ENCODE peak calls at places on chromosomes 16 and 17, in nine cellular contexts. Y is stomach, H is BE2C, M is cardiac muscle cell, F is ascending aorta, O is Panc1, L is tibial artery, U is spleen, V is left ventricle myocardium inferior. Z is an unnamed sample.
A peak's percentile ranks its signal among the peaks of the same experiment; 100 is the strongest.

GRCh38 chr17:76714822-76715461 is 4.2 kb upstream of the MXRA7 start:
- DNase-seq in U (peak; percentile 89), F (peak; percentile 83), H (peak; percentile 80), Y (peak; percentile 72), O (no peak), V (peak; percentile 72), M (peak; percentile 70), L (peak; percentile 82), Z (no peak)

GRCh38 chr17:47135235-47135634 is 53.9 kb downstream of the CDC27 start:
- DNase-seq in O (no peak), V (no peak), M (no peak), Y (no peak), L (no peak), U (no peak), H (no peak), F (no peak), Z (no peak)

GRCh38 chr16:14344292-14344691 is 273.2 kb downstream of the MRTFB start:
- DNase-seq in U (no peak), M (no peak), F (no peak), L (no peak), O (no peak), V (no peak), H (no peak), Y (no peak), Z (no peak)

GRCh38 chr17:31517524-31517923 is 126.0 kb downstream of the RAB11FIP4 start:
- DNase-seq in U (peak; percentile 67), L (no peak), O (no peak), H (peak; percentile 43), F (no peak), Y (no peak), V (no peak), M (no peak), Z (no peak)

GRCh38 chr16:88618182-88618955 is 20.0 kb upstream of the IL17C start:
- DNase-seq in F (no peak), O (no peak), U (no peak), L (no peak), M (no peak), H (no peak), Y (no peak), V (no peak), Z (no peak)

GRCh38 chr16:23071202-23072083 is 77.8 kb downstream of the USP31 start:
- DNase-seq in V (no peak), Y (no peak), F (no peak), L (no peak), H (no peak), M (peak; percentile 54), U (no peak), O (no peak), Z (no peak)

GRCh38 chr16:1794221-1794871 is 841 bp upstream of the IGFALS start:
- DNase-seq in L (no peak), V (no peak), O (no peak), M (no peak), H (no peak), F (no peak), Y (peak; percentile 76), U (peak; percentile 59), Z (peak; percentile 83)

GRCh38 chr17:67244621-67245072 is 349 bp downstream of the HELZ start:
- DNase-seq in O (no peak), F (peak; percentile 49), U (peak; percentile 88), M (no peak), V (peak; percentile 18), L (peak; percentile 69), Y (no peak), H (peak; percentile 33), Z (peak; percentile 86)

DNA sequence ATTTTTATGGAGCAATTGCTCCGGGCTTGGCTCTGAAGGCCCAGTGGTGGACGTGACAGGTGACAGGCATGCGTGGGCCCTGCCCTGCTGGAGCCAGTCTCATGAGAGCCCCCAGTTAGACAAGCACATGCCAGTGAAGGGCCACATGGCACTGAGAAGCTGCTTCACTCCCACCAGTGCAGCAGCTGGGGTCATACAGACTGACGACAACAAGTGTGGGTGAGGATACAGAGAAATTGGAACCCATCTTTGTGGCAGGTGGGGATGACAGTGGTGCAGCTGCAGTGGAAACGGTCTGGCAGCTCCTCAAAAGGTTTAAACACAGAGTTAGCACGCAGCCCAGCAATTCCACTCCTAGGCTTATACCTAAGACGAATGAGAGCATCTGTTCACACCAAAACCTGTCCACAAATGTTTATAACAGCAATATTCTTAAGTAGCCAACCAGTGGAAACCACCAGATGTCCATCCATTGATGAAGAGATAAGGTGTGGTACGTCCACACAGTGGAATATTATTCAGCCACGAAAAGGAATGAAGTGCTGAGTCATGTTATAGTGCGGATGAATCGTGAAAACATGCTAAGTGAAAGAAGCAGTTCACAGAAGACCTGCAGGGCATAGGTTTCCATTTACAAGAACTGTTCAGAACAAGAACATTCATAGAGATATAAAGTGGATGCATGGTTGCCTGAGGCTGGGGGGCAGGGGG is 12.5 kb upstream of the CIBAR2 start:
- DNase-seq in V (no peak), M (no peak), F (no peak), L (no peak), O (no peak), H (no peak), Y (no peak), U (no peak), Z (no peak)
- H3K27me3 ChIP-seq in V (no peaks in the 10 kb centered on the region), M (no peaks in the 10 kb centered on the region), F (no peaks in the 10 kb centered on the region), L (no peaks in the 10 kb centered on the region), O (no peaks in the 10 kb centered on the region), H (no peaks in the 10 kb centered on the region), Y (no peaks in the 10 kb centered on the region), U (no peaks in the 10 kb centered on the region), Z (no peaks in the 10 kb centered on the region)

GRCh38 chr17:18240449-18240848 is 15.0 kb downstream of the LLGL1 start:
- DNase-seq in Y (no peak), F (no peak), M (no peak), H (no peak), L (no peak), U (no peak), V (no peak), O (no peak), Z (no peak)
- H3K36me3 ChIP-seq in Y (peaks cover 99% of the 10 kb centered on the region), F (peaks cover 63% of the 10 kb centered on the region), M (peaks cover 22% of the 10 kb centered on the region), H (no peaks in the 10 kb centered on the region), L (peaks cover 20% of the 10 kb centered on the region), U (peaks cover 100% of the 10 kb centered on the region), V (peaks cover 72% of the 10 kb centered on the region), O (no peaks in the 10 kb centered on the region), Z (peaks cover 81% of the 10 kb centered on the region)

DNA sequence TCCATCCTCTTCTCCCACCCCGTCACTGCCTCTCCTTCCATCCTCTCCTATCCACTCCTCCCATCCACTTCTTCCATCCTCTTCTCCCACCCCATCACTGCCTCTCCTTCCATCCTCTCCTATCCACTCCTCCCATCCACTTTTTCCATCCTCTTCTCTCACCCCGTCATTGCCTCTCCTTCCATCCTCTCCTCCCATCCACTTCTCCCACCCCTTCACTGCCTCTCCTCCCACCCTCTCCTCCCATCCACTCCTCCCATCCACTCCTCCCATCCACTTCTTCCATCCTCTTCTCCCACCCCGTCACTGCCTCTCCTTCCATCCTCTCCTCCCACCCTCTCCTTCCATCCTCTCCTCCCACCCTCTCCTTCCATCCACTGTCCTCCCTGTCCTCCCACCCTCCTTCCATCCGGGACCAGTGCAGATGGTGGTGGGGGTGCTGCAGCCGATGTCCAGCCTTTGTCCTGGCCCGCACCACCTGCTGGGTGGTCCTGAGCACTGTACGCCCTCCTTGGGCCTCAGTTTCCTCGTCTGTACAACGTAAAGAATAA is 1.1 kb downstream of the WFIKKN1 start:
- DNase-seq in L (no peak), H (no peak), F (no peak), O (no peak), V (no peak), U (no peak), Y (no peak), M (no peak), Z (no peak)
- H3K4me1 ChIP-seq in L (peaks cover 20% of the 10 kb centered on the region), H (peaks cover 21% of the 10 kb centered on the region), F (peaks cover 14% of the 10 kb centered on the region), O (peaks cover 40% of the 10 kb centered on the region), V (peaks cover 45% of the 10 kb centered on the region), U (peaks cover 20% of the 10 kb centered on the region), Y (peaks cover 32% of the 10 kb centered on the region), M (peaks cover 23% of the 10 kb centered on the region), Z (peaks cover 15% of the 10 kb centered on the region)

GRCh38 chr16:87602821-87603683 is 744 bp downstream of the JPH3 start:
- DNase-seq in F (no peak), H (peak; percentile 31), Y (no peak), V (no peak), O (no peak), L (no peak), M (no peak), U (no peak), Z (no peak)
- H3K27me3 ChIP-seq in F (peaks cover 22% of the 10 kb centered on the region), H (peaks cover 74% of the 10 kb centered on the region), Y (peaks cover 96% of the 10 kb centered on the region), V (peaks cover 95% of the 10 kb centered on the region), O (no peaks in the 10 kb centered on the region), L (peaks cover 94% of the 10 kb centered on the region), M (peaks cover 48% of the 10 kb centered on the region), U (peaks cover 45% of the 10 kb centered on the region), Z (peaks cover 43% of the 10 kb centered on the region)

GRCh38 chr17:2704031-2704889 is 7.3 kb downstream of the CLUH start:
- DNase-seq in U (peak; percentile 67), V (no peak), L (peak; percentile 51), Y (no peak), O (no peak), F (no peak), H (no peak), M (no peak), Z (peak; percentile 28)

GRCh38 chr17:2703606-2704005 is 8.0 kb downstream of the CLUH start:
- DNase-seq in Y (no peak), L (no peak), F (no peak), V (no peak), U (no peak), O (no peak), M (no peak), H (no peak), Z (peak; percentile 51)

GRCh38 chr17:2705263-2705662 is 6.3 kb downstream of the CLUH start:
- DNase-seq in V (no peak), H (no peak), F (no peak), U (peak; percentile 57), M (no peak), O (no peak), Y (no peak), L (no peak), Z (peak; percentile 13)

GRCh38 chr17:2705888-2706795 is 5.4 kb downstream of the CLUH start:
- DNase-seq in U (peak; percentile 74), M (no peak), H (no peak), V (no peak), O (no peak), F (no peak), Y (no peak), L (no peak), Z (peak; percentile 25)

GRCh38 chr17:2704890-2705248 is 6.7 kb downstream of the CLUH start:
- DNase-seq in Y (no peak), M (no peak), O (no peak), F (no peak), U (peak; percentile 47), H (no peak), L (no peak), V (no peak), Z (peak; percentile 10)
- H3K36me3 ChIP-seq in Y (peaks cover 49% of the 10 kb centered on the region), M (peaks cover 4% of the 10 kb centered on the region), O (peaks cover 3% of the 10 kb centered on the region), F (peaks cover 45% of the 10 kb centered on the region), U (peaks cover 51% of the 10 kb centered on the region), H (peaks cover 25% of the 10 kb centered on the region), L (peaks cover 30% of the 10 kb centered on the region), V (peaks cover 44% of the 10 kb centered on the region), Z (no peaks in the 10 kb centered on the region)